ENCODE peak calls at places on chromosomes 11 and 22, in five cellular contexts. S is activated naive CD4-positive, alpha-beta T cell; P is GM12865; Z is breast epithelium; Y is chondrocyte. M is an unnamed sample.

GRCh38 chr11:545171-545570 is 7.8 kb downstream of the LRRC56 start:
- DNase-seq in S (no peak), P (no peak), Z (no peak), Y (no peak), M (no peak)

GRCh38 chr11:84089072-84090057 is 803.2 kb upstream of the CCDC90B start:
- DNase-seq in S (no peak), P (no peak), Z (no peak), Y (no peak), M (no peak)

GRCh38 chr11:35260342-35260985 is 121.5 kb downstream of the CD44 start:
- DNase-seq in S (no peak), P (no peak), Z (no peak), Y (no peak), M (peak)

GRCh38 chr11:95494167-95494566 is 263.2 kb upstream of the SESN3 start:
- DNase-seq in S (no peak), P (no peak), Z (no peak), Y (no peak), M (no peak)

GRCh38 chr11:66530927-66531722 is 14.7 kb downstream of the ZDHHC24 start:
- DNase-seq in S (no peak), P (no peak), Z (no peak), Y (no peak), M (no peak)

GRCh38 chr11:9001736-9002135 is 2.1 kb downstream of the NRIP3 start:
- DNase-seq in S (no peak), P (no peak), Z (no peak), Y (no peak), M (peak)

GRCh38 chr11:8333431-8334401 is 70.0 kb upstream of the LMO1 start:
- DNase-seq in S (no peak), P (no peak), Z (no peak), Y (no peak), M (no peak)

GRCh38 chr11:58629857-58630256 is 7.4 kb downstream of the CNTF start:
- DNase-seq in S (no peak), P (peak), Z (no peak), Y (no peak), M (peak)

GRCh38 chr11:80163011-80163410 is 722.2 kb upstream of the TENM4 start:
- DNase-seq in S (no peak), P (no peak), Z (no peak), Y (no peak), M (peak)

GRCh38 chr11:66112041-66112491 is 42.0 kb downstream of the PACS1 start:
- DNase-seq in S (no peak), P (peak), Z (no peak), Y (no peak), M (no peak)

GRCh38 chr11:2741377-2742131 is 41.8 kb upstream of the KCNQ1OT1 start:
- DNase-seq in S (no peak), P (no peak), Z (no peak), Y (peak), M (peak)

GRCh38 chr11:68974421-68975194 is 6.2 kb downstream of the MRGPRD start:
- DNase-seq in S (no peak), P (peak), Z (peak), Y (peak), M (no peak)

GRCh38 chr11:94938399-94939055 is 34.8 kb downstream of the CWC15 start:
- DNase-seq in S (no peak), P (no peak), Z (no peak), Y (no peak), M (peak)

GRCh38 chr11:134062255-134063030 is 6.4 kb upstream of the JAM3 start:
- DNase-seq in S (no peak), P (no peak), Z (no peak), Y (no peak), M (no peak)

GRCh38 chr11:73201888-73202810 is 15.9 kb upstream of the P2RY2 start:
- DNase-seq in S (no peak), P (no peak), Z (peak), Y (no peak), M (no peak)

GRCh38 chr11:60563553-60564235 is 48.5 kb downstream of the MS4A13 start:
- DNase-seq in S (no peak), P (peak), Z (no peak), Y (peak), M (no peak)

GRCh38 chr11:126115820-126116319 is 53.2 kb upstream of the CDON start:
- DNase-seq in S (no peak), P (no peak), Z (peak), Y (no peak), M (peak)

GRCh38 chr11:60264644-60265043 is 15.8 kb upstream of the MS4A4A start:
- DNase-seq in S (no peak), P (no peak), Z (no peak), Y (no peak), M (no peak)

GRCh38 chr11:13769188-13769587 is 100.7 kb downstream of the FAR1 start:
- DNase-seq in S (no peak), P (no peak), Z (no peak), Y (no peak), M (no peak)

GRCh38 chr11:84626256-84626655 is 1000.9 kb downstream of the DLG2 start:
- DNase-seq in S (no peak), P (no peak), Z (no peak), Y (no peak), M (no peak)

GRCh38 chr11:45212566-45213315 is 66.3 kb downstream of the PRDM11 start:
- DNase-seq in S (no peak), P (no peak), Z (no peak), Y (no peak), M (no peak)

GRCh38 chr11:21908211-21908610 is 284.7 kb upstream of the ANO5 start:
- DNase-seq in S (no peak), P (no peak), Z (no peak), Y (no peak), M (no peak)

GRCh38 chr22:22019659-22020424 is 37.3 kb upstream of the TOP3B start:
- DNase-seq in S (no peak), P (no peak), Z (no peak), Y (no peak), M (no peak)

GRCh38 chr22:50074551-50075042 is 10.6 kb downstream of the MLC1 start:
- DNase-seq in S (no peak), P (no peak), Z (no peak), Y (no peak), M (no peak)

GRCh38 chr11:118625976-118626375 is 18.6 kb downstream of the PHLDB1 start:
- DNase-seq in S (no peak), P (no peak), Z (no peak), Y (peak), M (no peak)

GRCh38 chr11:35799655-35800054 is 137.1 kb downstream of the TRIM44 start:
- DNase-seq in S (no peak), P (no peak), Z (no peak), Y (no peak), M (no peak)

GRCh38 chr22:40334899-40335298 is 11.4 kb upstream of the ADSL start:
- DNase-seq in S (no peak), P (peak), Z (no peak), Y (no peak), M (no peak)

GRCh38 chr11:59573216-59573615 is 42.4 kb downstream of the OSBP start:
- DNase-seq in S (no peak), P (no peak), Z (no peak), Y (no peak), M (peak)

M was measured in HCEC 1CT.